ENCODE peak calls at places on chromosomes 16 and 17, in nine cellular contexts. One of them, this sample, is unnamed.

GRCh38 chr17:40303706-40304450 is 5.1 kb upstream of the RARA start:
- DNase-seq in mucosa of descending colon: no peak
- DNase-seq in colonic mucosa: no peak
- DNase-seq in heart right ventricle: no peak
- DNase-seq in fibroblast of the aortic adventitia: peak
- DNase-seq in lower lobe of right lung: no peak
- DNase-seq in left ventricle myocardium inferior: no peak
- DNase-seq in IMR-90: peak
- DNase-seq in nephron progenitor cell: no peak
- DNase-seq in this sample: no peak

GRCh38 chr17:27821318-27821717 is 21.0 kb upstream of the NOS2 start:
- DNase-seq in mucosa of descending colon: no peak
- DNase-seq in colonic mucosa: no peak
- DNase-seq in heart right ventricle: no peak
- DNase-seq in fibroblast of the aortic adventitia: no peak
- DNase-seq in lower lobe of right lung: no peak
- DNase-seq in left ventricle myocardium inferior: no peak
- DNase-seq in IMR-90: no peak
- DNase-seq in nephron progenitor cell: no peak
- DNase-seq in this sample: no peak

GRCh38 chr17:43740541-43740940 is 18.1 kb downstream of the SOST start:
- DNase-seq in mucosa of descending colon: no peak
- DNase-seq in colonic mucosa: no peak
- DNase-seq in heart right ventricle: no peak
- DNase-seq in fibroblast of the aortic adventitia: peak
- DNase-seq in lower lobe of right lung: no peak
- DNase-seq in left ventricle myocardium inferior: no peak
- DNase-seq in IMR-90: peak
- DNase-seq in nephron progenitor cell: no peak
- DNase-seq in this sample: peak

GRCh38 chr17:19004601-19005441 is at the start of gene FAM83G:
- DNase-seq in mucosa of descending colon: peak
- DNase-seq in colonic mucosa: peak
- DNase-seq in heart right ventricle: peak
- DNase-seq in fibroblast of the aortic adventitia: peak
- DNase-seq in lower lobe of right lung: peak
- DNase-seq in left ventricle myocardium inferior: peak
- DNase-seq in IMR-90: peak
- DNase-seq in nephron progenitor cell: peak
- DNase-seq in this sample: peak

GRCh38 chr17:66214893-66215528 is 14.2 kb downstream of the APOH start:
- DNase-seq in mucosa of descending colon: no peak
- DNase-seq in colonic mucosa: no peak
- DNase-seq in heart right ventricle: no peak
- DNase-seq in fibroblast of the aortic adventitia: no peak
- DNase-seq in lower lobe of right lung: no peak
- DNase-seq in left ventricle myocardium inferior: no peak
- DNase-seq in IMR-90: no peak
- DNase-seq in nephron progenitor cell: no peak
- DNase-seq in this sample: no peak

GRCh38 chr17:82023447-82024241 is 539 bp downstream of the LRRC45 start:
- DNase-seq in mucosa of descending colon: no peak
- DNase-seq in colonic mucosa: no peak
- DNase-seq in heart right ventricle: no peak
- DNase-seq in fibroblast of the aortic adventitia: no peak
- DNase-seq in lower lobe of right lung: no peak
- DNase-seq in left ventricle myocardium inferior: no peak
- DNase-seq in IMR-90: peak
- DNase-seq in nephron progenitor cell: peak
- DNase-seq in this sample: no peak

GRCh38 chr16:1194665-1195392 is 30.2 kb downstream of the TPSG1 start:
- DNase-seq in mucosa of descending colon: no peak
- DNase-seq in colonic mucosa: peak
- DNase-seq in heart right ventricle: no peak
- DNase-seq in fibroblast of the aortic adventitia: no peak
- DNase-seq in lower lobe of right lung: no peak
- DNase-seq in left ventricle myocardium inferior: no peak
- DNase-seq in IMR-90: no peak
- DNase-seq in nephron progenitor cell: peak
- DNase-seq in this sample: no peak

GRCh38 chr16:51343411-51343810 is 192.3 kb upstream of the SALL1 start:
- DNase-seq in mucosa of descending colon: no peak
- DNase-seq in colonic mucosa: no peak
- DNase-seq in heart right ventricle: no peak
- DNase-seq in fibroblast of the aortic adventitia: peak
- DNase-seq in lower lobe of right lung: no peak
- DNase-seq in left ventricle myocardium inferior: no peak
- DNase-seq in IMR-90: peak
- DNase-seq in nephron progenitor cell: no peak
- DNase-seq in this sample: no peak

GRCh38 chr16:3548859-3549258 is 28.3 kb downstream of the NLRC3 start:
- DNase-seq in mucosa of descending colon: no peak
- DNase-seq in colonic mucosa: no peak
- DNase-seq in heart right ventricle: no peak
- DNase-seq in fibroblast of the aortic adventitia: no peak
- DNase-seq in lower lobe of right lung: no peak
- DNase-seq in left ventricle myocardium inferior: no peak
- DNase-seq in IMR-90: no peak
- DNase-seq in nephron progenitor cell: no peak
- DNase-seq in this sample: no peak

GRCh38 chr17:5281814-5282638 is at the start of gene RABEP1:
- DNase-seq in mucosa of descending colon: peak
- DNase-seq in colonic mucosa: peak
- DNase-seq in heart right ventricle: peak
- DNase-seq in fibroblast of the aortic adventitia: peak
- DNase-seq in lower lobe of right lung: peak
- DNase-seq in left ventricle myocardium inferior: peak
- DNase-seq in IMR-90: peak
- DNase-seq in nephron progenitor cell: peak
- DNase-seq in this sample: peak

GRCh38 chr16:23877107-23878070 is 41.6 kb downstream of the PRKCB start:
- DNase-seq in mucosa of descending colon: no peak
- DNase-seq in colonic mucosa: no peak
- DNase-seq in heart right ventricle: no peak
- DNase-seq in fibroblast of the aortic adventitia: no peak
- DNase-seq in lower lobe of right lung: no peak
- DNase-seq in left ventricle myocardium inferior: no peak
- DNase-seq in IMR-90: no peak
- DNase-seq in nephron progenitor cell: no peak
- DNase-seq in this sample: no peak

GRCh38 chr17:56700919-56701420 is 107.5 kb downstream of the NOG start:
- DNase-seq in mucosa of descending colon: no peak
- DNase-seq in colonic mucosa: no peak
- DNase-seq in heart right ventricle: no peak
- DNase-seq in fibroblast of the aortic adventitia: no peak
- DNase-seq in lower lobe of right lung: no peak
- DNase-seq in left ventricle myocardium inferior: no peak
- DNase-seq in IMR-90: no peak
- DNase-seq in nephron progenitor cell: no peak
- DNase-seq in this sample: no peak

GRCh38 chr16:2967721-2968161 is 1.4 kb upstream of the PAQR4 start:
- DNase-seq in mucosa of descending colon: no peak
- DNase-seq in colonic mucosa: no peak
- DNase-seq in heart right ventricle: no peak
- DNase-seq in fibroblast of the aortic adventitia: no peak
- DNase-seq in lower lobe of right lung: no peak
- DNase-seq in left ventricle myocardium inferior: no peak
- DNase-seq in IMR-90: no peak
- DNase-seq in nephron progenitor cell: no peak
- DNase-seq in this sample: no peak

GRCh38 chr17:78258323-78259229 is 27.1 kb downstream of the TMEM235 start:
- DNase-seq in mucosa of descending colon: no peak
- DNase-seq in colonic mucosa: no peak
- DNase-seq in heart right ventricle: peak
- DNase-seq in fibroblast of the aortic adventitia: no peak
- DNase-seq in lower lobe of right lung: peak
- DNase-seq in left ventricle myocardium inferior: peak
- DNase-seq in IMR-90: peak
- DNase-seq in nephron progenitor cell: no peak
- DNase-seq in this sample: no peak

DNA sequence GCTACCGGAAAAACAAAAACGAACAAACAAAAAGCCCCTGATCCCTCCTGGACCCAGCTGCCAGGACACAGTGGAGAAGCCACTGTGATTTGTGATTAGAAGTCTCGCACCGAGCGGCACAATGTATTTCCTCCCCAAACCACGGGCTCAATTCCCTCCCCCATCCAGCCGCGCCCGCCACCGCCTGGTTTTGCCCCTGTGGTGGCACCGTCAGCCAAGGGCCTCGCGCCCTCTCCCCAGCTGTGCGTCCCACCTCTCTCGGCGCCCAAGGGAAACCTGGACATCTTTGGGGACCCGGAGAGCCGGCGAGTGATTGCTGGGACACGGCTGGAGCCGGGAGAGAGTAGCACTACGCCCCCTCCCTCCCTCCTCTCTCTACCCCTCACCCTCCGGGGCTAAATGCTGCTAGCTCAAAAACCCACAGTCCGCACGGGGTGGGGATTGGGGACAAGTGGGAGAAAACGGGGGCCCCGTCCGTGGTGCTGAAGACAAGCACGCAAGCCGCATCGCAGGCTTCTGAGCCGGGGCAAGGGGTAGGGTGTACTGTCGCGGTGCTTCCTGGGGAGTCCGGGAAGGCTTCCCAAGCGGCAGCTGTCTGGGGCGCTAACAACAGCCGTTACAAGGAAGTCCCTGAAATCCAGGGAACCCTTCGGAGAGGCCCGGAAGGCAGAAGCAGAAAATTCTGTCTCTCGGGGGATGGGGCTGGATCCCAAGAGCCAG is 1.5 kb downstream of the CBLN1 start:
- DNase-seq in mucosa of descending colon: peak
- DNase-seq in colonic mucosa: no peak
- DNase-seq in heart right ventricle: no peak
- DNase-seq in fibroblast of the aortic adventitia: no peak
- DNase-seq in lower lobe of right lung: no peak
- DNase-seq in left ventricle myocardium inferior: no peak
- DNase-seq in IMR-90: no peak
- DNase-seq in nephron progenitor cell: peak
- DNase-seq in this sample: no peak
- TF ChIP-seq CTCF in mucosa of descending colon: no peak
- TF ChIP-seq CTCF in colonic mucosa: no peak
- TF ChIP-seq CTCF in heart right ventricle: no peak
- TF ChIP-seq CTCF in fibroblast of the aortic adventitia: no peak
- TF ChIP-seq CTCF in lower lobe of right lung: no peak
- TF ChIP-seq CTCF in left ventricle myocardium inferior: no peak
- TF ChIP-seq CTCF in IMR-90: no peak
- TF ChIP-seq CTCF in nephron progenitor cell: no peak
- TF ChIP-seq CTCF in this sample: no peak

DNA sequence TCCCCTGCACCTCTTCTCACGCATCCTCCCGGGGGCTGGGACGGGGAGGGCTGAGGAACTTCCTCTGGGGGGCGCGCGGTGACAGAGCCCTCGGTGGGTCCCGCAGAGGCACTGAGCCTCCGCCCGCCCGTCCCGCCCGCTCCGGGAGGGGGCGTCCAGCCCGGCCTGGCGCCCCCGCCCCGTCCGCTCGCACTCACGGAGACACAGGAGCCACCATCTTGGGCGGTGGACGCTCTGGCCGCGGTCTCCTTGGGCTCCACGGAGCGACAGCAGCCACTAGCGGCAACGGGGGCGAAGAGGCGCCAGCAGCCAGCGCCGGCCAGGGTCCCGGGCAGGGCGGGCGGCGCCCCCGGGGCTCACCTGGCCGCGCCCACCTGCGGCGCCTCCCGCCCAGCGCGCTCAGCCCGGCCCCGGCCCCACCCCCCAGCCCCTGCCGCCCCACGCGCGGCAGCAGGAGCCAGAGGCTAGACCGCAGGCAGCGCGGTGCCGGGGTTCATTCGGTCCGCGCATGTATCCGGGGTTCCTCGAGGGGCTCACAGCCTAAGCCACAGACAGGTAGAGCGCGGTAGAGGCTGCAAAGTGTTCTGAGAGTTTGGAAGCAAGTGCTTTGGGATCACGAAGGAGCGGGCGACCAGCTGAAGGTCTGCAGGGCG is at the start of gene C17orf113:
- DNase-seq in mucosa of descending colon: peak
- DNase-seq in colonic mucosa: peak
- DNase-seq in heart right ventricle: peak
- DNase-seq in fibroblast of the aortic adventitia: no peak
- DNase-seq in lower lobe of right lung: peak
- DNase-seq in left ventricle myocardium inferior: peak
- DNase-seq in IMR-90: no peak
- DNase-seq in nephron progenitor cell: peak
- DNase-seq in this sample: no peak
- TF ChIP-seq CTCF in mucosa of descending colon: peak
- TF ChIP-seq CTCF in colonic mucosa: no peak
- TF ChIP-seq CTCF in heart right ventricle: peak
- TF ChIP-seq CTCF in fibroblast of the aortic adventitia: peak
- TF ChIP-seq CTCF in lower lobe of right lung: peak
- TF ChIP-seq CTCF in left ventricle myocardium inferior: peak
- TF ChIP-seq CTCF in IMR-90: peak
- TF ChIP-seq CTCF in nephron progenitor cell: peak
- TF ChIP-seq CTCF in this sample: peak

DNA sequence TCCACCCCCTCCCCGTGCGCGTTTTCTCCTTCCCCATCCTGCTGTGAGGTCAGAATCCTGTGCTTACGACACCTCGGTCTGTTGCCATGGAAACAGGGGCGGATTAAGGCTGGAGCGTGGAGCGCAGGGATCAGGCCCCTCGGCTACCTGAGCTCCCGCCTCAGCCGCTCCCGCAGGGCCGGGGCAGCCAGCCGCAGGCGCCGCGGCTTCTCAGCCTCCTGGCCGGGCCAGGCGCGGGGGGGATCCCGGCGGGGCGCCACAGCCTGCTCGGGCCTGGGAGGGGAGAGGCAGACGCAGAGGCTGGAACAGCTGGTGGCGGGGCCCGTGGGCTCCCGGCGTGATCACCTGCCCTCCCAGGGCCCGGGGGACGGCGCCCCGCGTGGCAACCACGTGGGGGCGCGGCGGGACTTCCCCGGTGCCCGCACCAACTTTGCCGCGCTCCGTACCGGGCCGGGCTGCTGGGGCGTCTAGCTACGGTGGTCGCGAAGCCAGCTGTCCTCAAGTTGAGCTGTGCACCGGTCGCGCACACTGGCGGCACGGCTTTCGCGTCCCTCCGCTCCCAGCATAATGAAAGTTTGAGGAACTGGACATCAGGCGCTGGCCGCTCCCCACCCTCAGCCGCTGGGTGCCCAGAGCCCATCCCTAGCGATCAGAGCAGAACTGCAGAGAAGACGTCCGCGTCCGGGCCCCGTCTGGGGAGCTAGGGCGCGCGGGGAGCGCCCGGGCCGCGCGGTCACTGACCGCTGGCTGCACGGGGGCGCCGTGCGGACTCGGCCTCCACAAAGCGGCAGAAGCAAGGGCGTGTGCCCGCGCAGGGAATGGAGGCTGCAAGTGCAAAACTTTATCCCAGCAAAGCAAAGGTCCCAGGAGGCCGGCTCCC is 1.2 kb downstream of the RTN4RL1 start:
- DNase-seq in mucosa of descending colon: no peak
- DNase-seq in colonic mucosa: no peak
- DNase-seq in heart right ventricle: no peak
- DNase-seq in fibroblast of the aortic adventitia: peak
- DNase-seq in lower lobe of right lung: peak
- DNase-seq in left ventricle myocardium inferior: no peak
- DNase-seq in IMR-90: peak
- DNase-seq in nephron progenitor cell: peak
- DNase-seq in this sample: peak
- TF ChIP-seq CTCF in mucosa of descending colon: no peak
- TF ChIP-seq CTCF in colonic mucosa: no peak
- TF ChIP-seq CTCF in heart right ventricle: no peak
- TF ChIP-seq CTCF in fibroblast of the aortic adventitia: no peak
- TF ChIP-seq CTCF in lower lobe of right lung: no peak
- TF ChIP-seq CTCF in left ventricle myocardium inferior: no peak
- TF ChIP-seq CTCF in IMR-90: no peak
- TF ChIP-seq CTCF in nephron progenitor cell: no peak
- TF ChIP-seq CTCF in this sample: no peak

GRCh38 chr16:15888072-15888976 is at the start of gene CEP20:
- DNase-seq in mucosa of descending colon: peak
- DNase-seq in colonic mucosa: peak
- DNase-seq in heart right ventricle: peak
- DNase-seq in fibroblast of the aortic adventitia: peak
- DNase-seq in lower lobe of right lung: peak
- DNase-seq in left ventricle myocardium inferior: peak
- DNase-seq in IMR-90: peak
- DNase-seq in nephron progenitor cell: peak
- DNase-seq in this sample: peak
- TF ChIP-seq CTCF in mucosa of descending colon: no peak
- TF ChIP-seq CTCF in colonic mucosa: no peak
- TF ChIP-seq CTCF in heart right ventricle: no peak
- TF ChIP-seq CTCF in fibroblast of the aortic adventitia: peak
- TF ChIP-seq CTCF in lower lobe of right lung: no peak
- TF ChIP-seq CTCF in left ventricle myocardium inferior: peak
- TF ChIP-seq CTCF in IMR-90: peak
- TF ChIP-seq CTCF in nephron progenitor cell: no peak
- TF ChIP-seq CTCF in this sample: no peak

This sample was measured in MCF 10A.